ENCODE peak calls at places on chromosomes 16 and 17, in four cellular contexts. Y is iPS-NIHi11; D is activated CD4-positive, CD25-positive, alpha-beta regulatory T cell treated with anti-CD3 and anti-CD28 coated beads, Interleukin-2, amount 50 U/mL, for 16 hours; T is HCEC 1CT. U is an unnamed sample.

GRCh38 chr16:84003001-84003400 is 35.0 kb downstream of the NECAB2 start:
- DNase-seq in Y (no peak), D (no peak), T (no peak), U (no peak)

GRCh38 chr17:48568499-48569259 is 9.5 kb downstream of the HOXB4 start:
- DNase-seq in Y (no peak), D (no peak), T (peak; percentile 32), U (no peak)

GRCh38 chr17:77528516-77529327 is 388.0 kb downstream of the SEC14L1 start:
- DNase-seq in Y (peak; percentile 84), D (no peak), T (no peak), U (no peak)

GRCh38 chr17:48641541-48642058 is 15.4 kb upstream of the HOXB9 start:
- DNase-seq in Y (no peak), D (no peak), T (no peak), U (no peak)

GRCh38 chr17:69561462-69561861 is 147.0 kb downstream of the MAP2K6 start:
- DNase-seq in Y (no peak), D (no peak), T (peak; percentile 47), U (no peak)

GRCh38 chr17:31093866-31094599 is 744 bp upstream of the NF1 start:
- DNase-seq in Y (peak; percentile 11), D (no peak), T (no peak), U (no peak)

GRCh38 chr17:63843387-63844292 is 1.2 kb upstream of the SMARCD2 start:
- DNase-seq in Y (no peak), D (no peak), T (peak; percentile 83), U (no peak)

GRCh38 chr17:48043171-48043570 is 5.0 kb upstream of the NFE2L1 start:
- DNase-seq in Y (no peak), D (no peak), T (no peak), U (no peak)

GRCh38 chr16:57528499-57529323 is 7.7 kb downstream of the CCDC102A start:
- DNase-seq in Y (peak; percentile 92), D (no peak), T (no peak), U (no peak)

GRCh38 chr16:72467157-72467759 is 295.3 kb upstream of the PMFBP1 start:
- DNase-seq in Y (peak; percentile 39), D (no peak), T (peak; percentile 54), U (no peak)

GRCh38 chr17:75875940-75876189 is 2.5 kb downstream of the TRIM47 start:
- DNase-seq in Y (no peak), D (no peak), T (no peak), U (no peak)

GRCh38 chr17:9371019-9371418 is 204.6 kb downstream of the STX8 start:
- DNase-seq in Y (no peak), D (no peak), T (peak; percentile 89), U (no peak)

GRCh38 chr16:86783626-86784266 is 205.4 kb downstream of the FOXL1 start:
- DNase-seq in Y (no peak), D (no peak), T (no peak), U (no peak)

GRCh38 chr17:55233840-55234239 is 30.9 kb upstream of the HLF start:
- DNase-seq in Y (no peak), D (no peak), T (no peak), U (no peak)

GRCh38 chr16:73028263-73028662 is 19.7 kb downstream of the ZFHX3 start:
- DNase-seq in Y (no peak), D (no peak), T (no peak), U (no peak)

GRCh38 chr16:74896389-74897370 is 88.2 kb downstream of the WDR59 start:
- DNase-seq in Y (no peak), D (no peak), T (peak; percentile 61), U (no peak)

GRCh38 chr16:9096416-9096952 is 5.0 kb downstream of the HAPSTR1 start:
- DNase-seq in Y (no peak), D (no peak), T (no peak), U (no peak)

GRCh38 chr16:19874816-19875546 is 9.7 kb downstream of the GPRC5B start:
- DNase-seq in Y (no peak), D (no peak), T (no peak), U (no peak)